ENCODE peak calls at places on chromosomes 3 and 15, in four cellular contexts. One of them, this sample, is unnamed.

GRCh38 chr3:65497846-65498245 is 540.9 kb downstream of the MAGI1 start:
- DNase-seq in NB4: no peak
- DNase-seq in CD8-positive, alpha-beta T cell: no peak
- DNase-seq in RWPE1: no peak
- DNase-seq in this sample: no peak

GRCh38 chr3:138727371-138727770 is 107.4 kb downstream of the PIK3CB start:
- DNase-seq in CD8-positive, alpha-beta T cell: no peak
- DNase-seq in NB4: no peak
- DNase-seq in RWPE1: no peak
- DNase-seq in this sample: no peak

GRCh38 chr3:141625506-141625905 is 112.6 kb upstream of the RNF7 start:
- DNase-seq in NB4: no peak
- DNase-seq in CD8-positive, alpha-beta T cell: no peak
- DNase-seq in RWPE1: peak; percentile 53
- DNase-seq in this sample: no peak

GRCh38 chr3:42164635-42165034 is 73.5 kb downstream of the TRAK1 start:
- DNase-seq in NB4: peak; percentile 24
- DNase-seq in CD8-positive, alpha-beta T cell: no peak
- DNase-seq in RWPE1: no peak
- DNase-seq in this sample: no peak

GRCh38 chr3:37806505-37807291 is 55.0 kb upstream of the CTDSPL start:
- DNase-seq in NB4: no peak
- DNase-seq in CD8-positive, alpha-beta T cell: no peak
- DNase-seq in RWPE1: no peak
- DNase-seq in this sample: no peak

GRCh38 chr15:63083046-63083445 is 38.6 kb upstream of the LACTB start:
- DNase-seq in RWPE1: no peak
- DNase-seq in NB4: no peak
- DNase-seq in CD8-positive, alpha-beta T cell: no peak
- DNase-seq in this sample: no peak

GRCh38 chr3:68787227-68787626 is 145.1 kb downstream of the TAFA4 start:
- DNase-seq in NB4: no peak
- DNase-seq in RWPE1: no peak
- DNase-seq in CD8-positive, alpha-beta T cell: no peak
- DNase-seq in this sample: no peak

GRCh38 chr15:78085928-78086327 is 6.4 kb upstream of the SH2D7 start:
- DNase-seq in NB4: no peak
- DNase-seq in RWPE1: no peak
- DNase-seq in CD8-positive, alpha-beta T cell: no peak
- DNase-seq in this sample: no peak

GRCh38 chr3:189602471-189602870 is 28.7 kb upstream of the TP63 start:
- DNase-seq in RWPE1: no peak
- DNase-seq in NB4: no peak
- DNase-seq in CD8-positive, alpha-beta T cell: no peak
- DNase-seq in this sample: no peak

GRCh38 chr3:41026394-41027177 is 172.7 kb upstream of the CTNNB1 start:
- DNase-seq in RWPE1: no peak
- DNase-seq in NB4: peak; percentile 7
- DNase-seq in CD8-positive, alpha-beta T cell: no peak
- DNase-seq in this sample: no peak

GRCh38 chr3:195697582-195698324 is 23.0 kb upstream of the MUC20 start:
- DNase-seq in CD8-positive, alpha-beta T cell: no peak
- DNase-seq in RWPE1: peak; percentile 81
- DNase-seq in NB4: peak; percentile 30
- DNase-seq in this sample: no peak

GRCh38 chr3:41158947-41159346 is 40.4 kb upstream of the CTNNB1 start:
- DNase-seq in NB4: peak; percentile 8
- DNase-seq in CD8-positive, alpha-beta T cell: no peak
- DNase-seq in RWPE1: peak; percentile 58
- DNase-seq in this sample: no peak

GRCh38 chr3:30245805-30246622 is 360.4 kb upstream of the TGFBR2 start:
- DNase-seq in NB4: no peak
- DNase-seq in RWPE1: no peak
- DNase-seq in CD8-positive, alpha-beta T cell: no peak
- DNase-seq in this sample: no peak

GRCh38 chr3:14424711-14425573 is 22.5 kb downstream of the SLC6A6 start:
- DNase-seq in CD8-positive, alpha-beta T cell: peak; percentile 61
- DNase-seq in NB4: peak; percentile 68
- DNase-seq in RWPE1: no peak
- DNase-seq in this sample: no peak

GRCh38 chr3:6504834-6505233 is 356.1 kb upstream of the GRM7 start:
- DNase-seq in RWPE1: no peak
- DNase-seq in NB4: no peak
- DNase-seq in CD8-positive, alpha-beta T cell: no peak
- DNase-seq in this sample: no peak

GRCh38 chr15:36230741-36231140 is 348.7 kb upstream of the CDIN1 start:
- DNase-seq in NB4: no peak
- DNase-seq in RWPE1: no peak
- DNase-seq in CD8-positive, alpha-beta T cell: no peak
- DNase-seq in this sample: no peak

GRCh38 chr15:72803006-72803405 is 19.4 kb upstream of the ADPGK start:
- DNase-seq in CD8-positive, alpha-beta T cell: no peak
- DNase-seq in RWPE1: no peak
- DNase-seq in NB4: no peak
- DNase-seq in this sample: no peak

GRCh38 chr15:89442155-89442554 is 54.2 kb downstream of the RHCG start:
- DNase-seq in RWPE1: no peak
- DNase-seq in CD8-positive, alpha-beta T cell: no peak
- DNase-seq in NB4: no peak
- DNase-seq in this sample: no peak

GRCh38 chr3:129626744-129627349 is 20.4 kb upstream of the PLXND1 start:
- DNase-seq in CD8-positive, alpha-beta T cell: peak; percentile 61
- DNase-seq in NB4: peak; percentile 94
- DNase-seq in RWPE1: peak; percentile 96
- DNase-seq in this sample: peak; percentile 30

GRCh38 chr3:184320099-184320445 is 5.7 kb downstream of the EIF4G1 start:
- DNase-seq in CD8-positive, alpha-beta T cell: peak; percentile 45
- DNase-seq in NB4: peak; percentile 44
- DNase-seq in RWPE1: peak; percentile 97
- DNase-seq in this sample: no peak

GRCh38 chr3:146342971-146343370 is 92.1 kb upstream of the PLSCR4 start:
- DNase-seq in NB4: no peak
- DNase-seq in RWPE1: no peak
- DNase-seq in CD8-positive, alpha-beta T cell: no peak
- DNase-seq in this sample: no peak

GRCh38 chr15:100115711-100116090 is 226.1 kb downstream of the ADAMTS17 start:
- DNase-seq in CD8-positive, alpha-beta T cell: no peak
- DNase-seq in RWPE1: peak; percentile 78
- DNase-seq in NB4: no peak
- DNase-seq in this sample: no peak

GRCh38 chr15:32718082-32718821 is 448 bp downstream of the GREM1 start:
- DNase-seq in RWPE1: no peak
- DNase-seq in NB4: no peak
- DNase-seq in CD8-positive, alpha-beta T cell: no peak
- DNase-seq in this sample: no peak

GRCh38 chr3:157436583-157437300 is at the start of gene PTX3:
- DNase-seq in CD8-positive, alpha-beta T cell: no peak
- DNase-seq in RWPE1: peak; percentile 36
- DNase-seq in NB4: peak; percentile 95
- DNase-seq in this sample: no peak

GRCh38 chr3:132535575-132536441 is 61.3 kb upstream of the ACKR4 start:
- DNase-seq in RWPE1: peak; percentile 54
- DNase-seq in NB4: peak; percentile 78
- DNase-seq in CD8-positive, alpha-beta T cell: peak; percentile 46
- DNase-seq in this sample: peak; percentile 54

GRCh38 chr3:141093971-141094401 is 42.8 kb downstream of the SPSB4 start:
- DNase-seq in CD8-positive, alpha-beta T cell: no peak
- DNase-seq in NB4: no peak
- DNase-seq in RWPE1: peak; percentile 52
- DNase-seq in this sample: no peak

GRCh38 chr3:50208677-50209344 is 3.7 kb downstream of the SLC38A3 start:
- DNase-seq in CD8-positive, alpha-beta T cell: no peak
- DNase-seq in RWPE1: no peak
- DNase-seq in NB4: no peak
- DNase-seq in this sample: no peak

GRCh38 chr15:57237282-57237642 is 139.0 kb upstream of the CGNL1 start:
- DNase-seq in NB4: no peak
- DNase-seq in RWPE1: no peak
- DNase-seq in CD8-positive, alpha-beta T cell: no peak
- DNase-seq in this sample: no peak

GRCh38 chr3:181458857-181459256 is 252.9 kb upstream of the SOX2 start:
- DNase-seq in RWPE1: no peak
- DNase-seq in NB4: no peak
- DNase-seq in CD8-positive, alpha-beta T cell: no peak
- DNase-seq in this sample: no peak

GRCh38 chr3:196965112-196965803 is 3.4 kb downstream of the PIGZ start:
- DNase-seq in NB4: no peak
- DNase-seq in CD8-positive, alpha-beta T cell: no peak
- DNase-seq in RWPE1: no peak
- DNase-seq in this sample: no peak

GRCh38 chr3:170709046-170709445 is 123.2 kb upstream of the SLC7A14 start:
- DNase-seq in CD8-positive, alpha-beta T cell: no peak
- DNase-seq in RWPE1: no peak
- DNase-seq in NB4: peak; percentile 42
- DNase-seq in this sample: no peak

GRCh38 chr3:116103868-116104530 is 341.3 kb downstream of the LSAMP start:
- DNase-seq in CD8-positive, alpha-beta T cell: no peak
- DNase-seq in NB4: no peak
- DNase-seq in RWPE1: no peak
- DNase-seq in this sample: no peak

GRCh38 chr3:116102037-116102436 is 343.2 kb downstream of the LSAMP start:
- DNase-seq in RWPE1: no peak
- DNase-seq in CD8-positive, alpha-beta T cell: no peak
- DNase-seq in NB4: no peak
- DNase-seq in this sample: no peak
- TF ChIP-seq CTCF in RWPE1: no peak
- TF ChIP-seq CTCF in CD8-positive, alpha-beta T cell: no peak
- TF ChIP-seq CTCF in NB4: no peak
- TF ChIP-seq CTCF in this sample: no peak

GRCh38 chr15:81152799-81153198 is 18.7 kb downstream of the CFAP161 start:
- DNase-seq in CD8-positive, alpha-beta T cell: no peak
- DNase-seq in RWPE1: peak; percentile 17
- DNase-seq in NB4: no peak
- DNase-seq in this sample: no peak

GRCh38 chr15:81155375-81156218 is 21.5 kb downstream of the CFAP161 start:
- DNase-seq in CD8-positive, alpha-beta T cell: peak; percentile 11
- DNase-seq in NB4: peak; percentile 77
- DNase-seq in RWPE1: peak; percentile 57
- DNase-seq in this sample: no peak

GRCh38 chr15:81156324-81156723 is 22.3 kb downstream of the CFAP161 start:
- DNase-seq in NB4: no peak
- DNase-seq in RWPE1: no peak
- DNase-seq in CD8-positive, alpha-beta T cell: no peak
- DNase-seq in this sample: no peak

GRCh38 chr15:81151389-81151788 is 17.3 kb downstream of the CFAP161 start:
- DNase-seq in NB4: no peak
- DNase-seq in RWPE1: no peak
- DNase-seq in CD8-positive, alpha-beta T cell: no peak
- DNase-seq in this sample: no peak

DNA sequence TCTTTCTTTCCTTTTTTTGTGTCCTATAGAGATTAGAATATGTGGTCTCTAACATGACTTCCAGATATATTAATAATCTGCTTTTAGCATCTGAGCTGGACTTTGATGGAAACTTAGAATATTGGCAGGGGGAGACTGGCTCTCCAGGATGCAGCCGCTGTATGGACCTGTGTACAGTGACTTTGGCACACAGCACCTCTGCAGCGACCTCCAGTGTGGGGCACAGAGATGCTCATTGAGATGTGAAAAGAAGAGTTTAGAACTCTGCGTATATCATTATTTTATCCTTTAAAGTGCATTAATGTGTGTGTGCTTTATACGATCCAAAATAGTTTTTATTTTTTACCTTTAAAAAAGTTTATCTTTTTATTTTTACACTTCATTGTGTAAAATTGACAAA is 18.3 kb downstream of the CFAP161 start:
- DNase-seq in NB4: no peak
- DNase-seq in RWPE1: no peak
- DNase-seq in CD8-positive, alpha-beta T cell: no peak
- DNase-seq in this sample: no peak
- TF ChIP-seq CTCF in NB4: peak; percentile 13
- TF ChIP-seq CTCF in RWPE1: no peak
- TF ChIP-seq CTCF in CD8-positive, alpha-beta T cell: no peak
- TF ChIP-seq CTCF in this sample: no peak

DNA sequence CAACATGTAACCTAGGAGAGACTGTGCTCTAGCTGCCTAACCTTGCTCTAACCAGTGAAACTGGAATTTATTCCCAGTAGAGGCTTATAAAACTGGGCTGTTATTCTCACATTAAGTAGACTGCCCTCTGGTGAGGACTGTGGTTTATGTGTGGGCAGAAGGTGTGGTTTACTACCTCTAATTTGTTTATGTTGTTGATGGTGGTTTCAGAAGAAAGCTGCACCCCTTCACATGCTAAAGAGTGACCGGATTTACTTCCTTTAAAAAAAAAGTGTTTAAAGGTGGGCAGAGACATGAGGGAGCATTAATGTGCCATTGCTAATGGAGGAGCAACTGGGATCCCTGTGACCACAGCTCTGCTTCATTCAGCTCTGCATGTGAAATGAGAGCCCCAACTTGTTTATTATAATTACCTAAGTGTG is 273.2 kb downstream of the MECOM start:
- DNase-seq in NB4: no peak
- DNase-seq in RWPE1: peak; percentile 4
- DNase-seq in CD8-positive, alpha-beta T cell: no peak
- DNase-seq in this sample: peak; percentile 5
- TF ChIP-seq CTCF in NB4: no peak
- TF ChIP-seq CTCF in RWPE1: no peak
- TF ChIP-seq CTCF in CD8-positive, alpha-beta T cell: no peak
- TF ChIP-seq CTCF in this sample: no peak

GRCh38 chr15:101193781-101194180 is 58.1 kb downstream of the CHSY1 start:
- DNase-seq in RWPE1: no peak
- DNase-seq in NB4: no peak
- DNase-seq in CD8-positive, alpha-beta T cell: no peak
- DNase-seq in this sample: no peak
- TF ChIP-seq CTCF in RWPE1: no peak
- TF ChIP-seq CTCF in NB4: no peak
- TF ChIP-seq CTCF in CD8-positive, alpha-beta T cell: no peak
- TF ChIP-seq CTCF in this sample: no peak

GRCh38 chr15:26628879-26629529 is 143.9 kb downstream of the GABRB3 start:
- DNase-seq in CD8-positive, alpha-beta T cell: no peak
- DNase-seq in RWPE1: no peak
- DNase-seq in NB4: no peak
- DNase-seq in this sample: no peak
- TF ChIP-seq CTCF in CD8-positive, alpha-beta T cell: no peak
- TF ChIP-seq CTCF in RWPE1: no peak
- TF ChIP-seq CTCF in NB4: no peak
- TF ChIP-seq CTCF in this sample: no peak

GRCh38 chr15:29917600-29918597 is 95.6 kb upstream of the TJP1 start:
- DNase-seq in CD8-positive, alpha-beta T cell: no peak
- DNase-seq in NB4: no peak
- DNase-seq in RWPE1: no peak
- DNase-seq in this sample: no peak

GRCh38 chr15:29911705-29912104 is 89.4 kb upstream of the TJP1 start:
- DNase-seq in NB4: no peak
- DNase-seq in CD8-positive, alpha-beta T cell: no peak
- DNase-seq in RWPE1: no peak
- DNase-seq in this sample: no peak

GRCh38 chr15:29910068-29910467 is 87.8 kb upstream of the TJP1 start:
- DNase-seq in CD8-positive, alpha-beta T cell: no peak
- DNase-seq in NB4: no peak
- DNase-seq in RWPE1: no peak
- DNase-seq in this sample: no peak

GRCh38 chr15:29914441-29915053 is 92.3 kb upstream of the TJP1 start:
- DNase-seq in NB4: no peak
- DNase-seq in RWPE1: no peak
- DNase-seq in CD8-positive, alpha-beta T cell: no peak
- DNase-seq in this sample: no peak

GRCh38 chr15:29913528-29914135 is 91.4 kb upstream of the TJP1 start:
- DNase-seq in RWPE1: no peak
- DNase-seq in NB4: no peak
- DNase-seq in CD8-positive, alpha-beta T cell: no peak
- DNase-seq in this sample: no peak
- TF ChIP-seq CTCF in RWPE1: no peak
- TF ChIP-seq CTCF in NB4: no peak
- TF ChIP-seq CTCF in CD8-positive, alpha-beta T cell: no peak
- TF ChIP-seq CTCF in this sample: no peak